ENCODE peak calls at places on chromosomes 16 and 17, in nine cellular contexts. F is WERI-Rb-1, P is esophagus muscularis mucosa, W is dorsolateral prefrontal cortex, R is fibroblast of the aortic adventitia, J is tibial artery, U is heart right ventricle, A is choroid plexus epithelial cell, D is stomach. E is an unnamed sample.

GRCh38 chr17:28335959-28336871 is 654 bp downstream of the TNFAIP1 start:
- DNase-seq in F (peak; percentile 89), P (no peak), W (no peak), R (peak; percentile 96), J (no peak), U (no peak), A (peak; percentile 90), D (peak; percentile 68), E (peak; percentile 91)

GRCh38 chr17:38464723-38465419 is 36.6 kb downstream of the ARHGAP23 start:
- DNase-seq in F (no peak), P (peak; percentile 95), W (peak; percentile 84), R (peak; percentile 96), J (peak; percentile 97), U (peak; percentile 87), A (peak; percentile 96), D (peak; percentile 70), E (peak; percentile 97)

GRCh38 chr16:49914697-49915096 is 58.8 kb upstream of the ZNF423 start:
- DNase-seq in F (no peak), P (no peak), W (no peak), R (no peak), J (no peak), U (no peak), A (no peak), D (no peak), E (no peak)

GRCh38 chr16:67673712-67674580 is 7.3 kb downstream of the C16orf86 start:
- DNase-seq in F (no peak), P (no peak), W (no peak), R (no peak), J (peak; percentile 82), U (peak; percentile 76), A (peak; percentile 42), D (peak; percentile 77), E (no peak)

GRCh38 chr16:47045023-47045422 is 71.5 kb upstream of the DNAJA2 start:
- DNase-seq in F (no peak), P (no peak), W (peak; percentile 41), R (peak; percentile 28), J (no peak), U (no peak), A (peak; percentile 28), D (no peak), E (no peak)

GRCh38 chr17:60303406-60304099 is 88.4 kb downstream of the USP32 start:
- DNase-seq in F (no peak), P (no peak), W (no peak), R (peak; percentile 17), J (no peak), U (no peak), A (no peak), D (no peak), E (no peak)

GRCh38 chr17:64073771-64074703 is 53.6 kb upstream of the ICAM2 start:
- DNase-seq in F (no peak), P (no peak), W (no peak), R (no peak), J (no peak), U (no peak), A (no peak), D (no peak), E (no peak)

GRCh38 chr17:71378741-71379140 is 742.1 kb upstream of the SOX9 start:
- DNase-seq in F (no peak), P (peak; percentile 74), W (no peak), R (no peak), J (no peak), U (no peak), A (no peak), D (no peak), E (no peak)

GRCh38 chr17:13702266-13702665 is 100.5 kb upstream of the HS3ST3A1 start:
- DNase-seq in F (no peak), P (no peak), W (no peak), R (peak; percentile 9), J (no peak), U (no peak), A (peak; percentile 55), D (no peak), E (peak; percentile 56)

GRCh38 chr17:62720126-62720850 is 87.8 kb downstream of the MARCHF10 start:
- DNase-seq in F (no peak), P (no peak), W (no peak), R (no peak), J (no peak), U (no peak), A (no peak), D (no peak), E (no peak)
- TF ChIP-seq CTCF in F (peak; percentile 49), P (peak; percentile 31), W (no peak), R (peak; percentile 38), J (no peak), U (peak; percentile 12), A (peak; percentile 52), D (peak; percentile 13), E (peak; percentile 32)

GRCh38 chr17:33292184-33292980 is 713 bp downstream of the ASIC2 start:
- DNase-seq in F (peak; percentile 60), P (no peak), W (no peak), R (peak; percentile 2), J (no peak), U (peak; percentile 8), A (peak; percentile 12), D (no peak), E (peak; percentile 8)
- H3K4me3 ChIP-seq in F (peak overlapping the region; percentile 49), P (peak overlapping the region; percentile 40), W (peak overlapping the region; percentile 57), R (no peak overlapping the region), J (peak overlapping the region; percentile 33), U (peak overlapping the region; percentile 29), A (no peak overlapping the region), D (peak overlapping the region; percentile 21), E (no peak overlapping the region)

GRCh38 chr16:89442990-89443726 is 47.2 kb downstream of the ANKRD11 start:
- DNase-seq in F (no peak), P (no peak), W (no peak), R (peak; percentile 77), J (no peak), U (no peak), A (peak; percentile 77), D (peak; percentile 71), E (peak; percentile 58)
- TF ChIP-seq CTCF in F (no peak), P (peak; percentile 28), W (no peak), R (peak; percentile 18), J (no peak), U (no peak), A (no peak), D (no peak), E (no peak)

GRCh38 chr17:40347319-40348135 is 17.0 kb downstream of the GJD3 start:
- DNase-seq in F (no peak), P (no peak), W (no peak), R (no peak), J (no peak), U (no peak), A (no peak), D (no peak), E (no peak)
- H3K4me3 ChIP-seq in F (no peak overlapping the region), P (peak overlapping the region; percentile 87), W (peak overlapping the region; percentile 2), R (peak overlapping the region; percentile 9), J (no peak overlapping the region), U (peak overlapping the region; percentile 96), A (no peak overlapping the region), D (no peak overlapping the region), E (no peak overlapping the region)

GRCh38 chr16:56513972-56514371 is 5.9 kb downstream of the BBS2 start:
- DNase-seq in F (peak; percentile 79), P (no peak), W (peak; percentile 71), R (peak; percentile 79), J (no peak), U (no peak), A (peak; percentile 87), D (peak; percentile 48), E (peak; percentile 74)
- TF ChIP-seq CTCF in F (peak; percentile 65), P (peak; percentile 66), W (peak; percentile 85), R (peak; percentile 75), J (peak; percentile 57), U (peak; percentile 66), A (peak; percentile 78), D (peak; percentile 56), E (peak; percentile 68)